ENCODE peak calls at places on chromosomes 3 and 15, in six cellular contexts. P is GM23338, C is HL-60, U is Panc1, Y is HCT116, R is HepG2. M is an unnamed sample.

GRCh38 chr3:190173426-190173825 is 52.7 kb upstream of the P3H2 start:
- DNase-seq in P (no peak), C (no peak), U (no peak), Y (no peak), R (no peak), M (no peak)

GRCh38 chr3:39657775-39658174 is 151.6 kb upstream of the MYRIP start:
- DNase-seq in P (no peak), C (no peak), U (no peak), Y (no peak), R (no peak), M (no peak)

GRCh38 chr3:126468028-126468891 is 7.4 kb downstream of the ZXDC start:
- DNase-seq in P (no peak), C (peak), U (no peak), Y (no peak), R (no peak), M (no peak)

GRCh38 chr3:144770813-144771400 is 799.3 kb downstream of the DIPK2A start:
- DNase-seq in P (peak), C (no peak), U (no peak), Y (peak), R (peak), M (peak)

GRCh38 chr3:132521921-132522320 is 75.1 kb upstream of the ACKR4 start:
- DNase-seq in P (no peak), C (no peak), U (no peak), Y (no peak), R (no peak), M (no peak)

GRCh38 chr15:31276596-31277298 is 49.9 kb upstream of the KLF13 start:
- DNase-seq in P (no peak), C (no peak), U (no peak), Y (no peak), R (no peak), M (no peak)

GRCh38 chr15:66293085-66293418 is 316 bp upstream of the DIS3L start:
- DNase-seq in P (no peak), C (no peak), U (no peak), Y (no peak), R (no peak), M (no peak)

GRCh38 chr3:23944861-23945652 is at the start of gene NR1D2:
- DNase-seq in P (peak), C (peak), U (no peak), Y (peak), R (peak), M (peak)

GRCh38 chr15:63238796-63239195 is 38.6 kb upstream of the APH1B start:
- DNase-seq in P (no peak), C (no peak), U (no peak), Y (no peak), R (no peak), M (no peak)

GRCh38 chr3:171824076-171824475 is 13.8 kb upstream of the PLD1 start:
- DNase-seq in P (no peak), C (no peak), U (no peak), Y (no peak), R (no peak), M (no peak)

GRCh38 chr3:20111836-20112235 is 71.6 kb downstream of the KAT2B start:
- DNase-seq in P (peak), C (no peak), U (peak), Y (peak), R (no peak), M (peak)

GRCh38 chr15:70062321-70062956 is 35.3 kb downstream of the TLE3 start:
- DNase-seq in P (no peak), C (no peak), U (no peak), Y (no peak), R (no peak), M (no peak)

GRCh38 chr3:178802993-178803693 is 266.9 kb downstream of the KCNMB2 start:
- DNase-seq in P (no peak), C (no peak), U (no peak), Y (no peak), R (no peak), M (no peak)

GRCh38 chr3:139774570-139775302 is 97.0 kb upstream of the NMNAT3 start:
- DNase-seq in P (peak), C (no peak), U (no peak), Y (no peak), R (no peak), M (no peak)

GRCh38 chr3:129608087-129608935 is 1.8 kb upstream of the PLXND1 start:
- DNase-seq in P (peak), C (no peak), U (no peak), Y (no peak), R (no peak), M (peak)

GRCh38 chr3:151228291-151229125 is 25.5 kb upstream of the GPR171 start:
- DNase-seq in P (no peak), C (no peak), U (no peak), Y (no peak), R (peak), M (peak)

GRCh38 chr3:170240671-170241070 is 18.4 kb downstream of the PRKCI start:
- DNase-seq in P (no peak), C (no peak), U (no peak), Y (no peak), R (no peak), M (no peak)

GRCh38 chr15:36959746-36960145 is 140.6 kb downstream of the MEIS2 start:
- DNase-seq in P (no peak), C (no peak), U (no peak), Y (no peak), R (no peak), M (no peak)

GRCh38 chr15:34114215-34114614 is 12.3 kb downstream of the PGBD4 start:
- DNase-seq in P (no peak), C (no peak), U (no peak), Y (no peak), R (no peak), M (no peak)
- TF ChIP-seq REST in P (no peak), C (no peak), U (no peak), Y (no peak), R (no peak), M (no peak)

DNA sequence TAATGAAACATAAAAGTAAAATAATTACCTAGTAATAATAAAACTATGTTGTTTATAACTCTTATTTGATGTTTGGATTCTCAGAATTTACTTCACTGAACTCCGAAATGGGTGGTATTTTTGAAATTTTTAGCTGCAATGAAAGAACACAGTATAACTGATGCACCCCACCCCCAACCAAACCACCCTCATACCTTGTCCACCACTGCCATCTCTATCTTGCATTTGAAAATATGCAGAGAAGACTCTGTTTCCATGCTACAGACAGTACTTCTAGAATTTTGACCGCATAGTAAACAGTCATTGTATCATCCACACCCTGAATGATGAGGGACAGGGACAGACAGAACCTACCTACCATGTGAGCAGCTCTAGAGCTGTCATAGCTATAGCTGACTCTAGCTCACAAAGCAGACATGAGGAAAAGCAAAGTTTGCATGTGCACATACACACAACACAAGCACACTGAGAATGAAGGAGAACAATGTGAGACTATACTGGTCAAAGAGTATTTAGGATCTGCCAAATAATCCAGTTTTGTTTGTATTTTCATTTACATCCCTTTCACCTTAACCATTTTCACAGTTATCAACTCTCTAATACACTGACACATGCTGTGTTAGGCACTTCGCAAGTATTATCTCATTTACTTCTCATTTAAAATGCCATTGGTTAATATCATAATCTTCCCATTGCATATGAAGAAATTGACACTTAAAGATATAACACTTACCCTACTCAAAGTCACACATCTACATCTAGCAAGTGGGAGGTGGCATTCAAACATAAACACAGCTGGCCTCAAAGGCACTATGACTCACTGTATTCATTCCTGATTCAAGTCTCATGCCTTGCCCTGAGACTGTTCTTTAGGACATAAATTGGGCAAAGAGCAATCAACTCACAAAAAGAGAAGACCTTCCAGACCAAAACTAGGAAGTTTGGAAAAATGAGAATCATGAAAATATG is 1014.7 kb upstream of the CFAP20DC start:
- DNase-seq in P (no peak), C (no peak), U (no peak), Y (no peak), R (no peak), M (no peak)
- TF ChIP-seq REST in P (no peak), C (no peak), U (no peak), Y (no peak), R (no peak), M (no peak)

DNA sequence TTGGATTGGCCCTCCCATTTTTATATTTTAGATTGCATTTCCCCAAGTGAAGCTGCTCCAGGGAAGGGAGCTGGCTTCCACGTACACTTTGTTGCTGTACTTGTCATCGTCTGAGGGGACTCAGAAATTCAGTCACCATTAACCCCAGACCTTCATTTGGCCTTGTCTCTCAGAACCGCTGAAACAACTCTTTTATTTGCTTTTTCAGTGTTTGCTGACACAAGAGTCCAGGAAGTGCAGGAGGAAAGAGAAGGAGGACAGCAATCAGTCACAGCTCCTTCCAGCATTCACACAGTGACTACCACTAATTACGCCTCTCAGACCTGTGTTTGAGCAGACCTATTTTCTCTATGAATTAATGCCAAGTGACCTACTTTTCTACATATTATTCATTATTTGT is 276.5 kb downstream of the TBL1XR1 start:
- DNase-seq in P (no peak), C (no peak), U (no peak), Y (no peak), R (peak), M (no peak)
- TF ChIP-seq REST in P (no peak), C (no peak), U (no peak), Y (no peak), R (no peak), M (no peak)

GRCh38 chr3:157838457-157838856 is 267.8 kb downstream of the SHOX2 start:
- DNase-seq in P (no peak), C (no peak), U (no peak), Y (no peak), R (no peak), M (no peak)

GRCh38 chr3:157836022-157836421 is 270.2 kb downstream of the SHOX2 start:
- DNase-seq in P (no peak), C (no peak), U (no peak), Y (no peak), R (no peak), M (no peak)

GRCh38 chr3:157830865-157831264 is 275.4 kb downstream of the SHOX2 start:
- DNase-seq in P (no peak), C (no peak), U (no peak), Y (no peak), R (no peak), M (no peak)

GRCh38 chr3:157837341-157837740 is 268.9 kb downstream of the SHOX2 start:
- DNase-seq in P (no peak), C (no peak), U (no peak), Y (no peak), R (no peak), M (no peak)

DNA sequence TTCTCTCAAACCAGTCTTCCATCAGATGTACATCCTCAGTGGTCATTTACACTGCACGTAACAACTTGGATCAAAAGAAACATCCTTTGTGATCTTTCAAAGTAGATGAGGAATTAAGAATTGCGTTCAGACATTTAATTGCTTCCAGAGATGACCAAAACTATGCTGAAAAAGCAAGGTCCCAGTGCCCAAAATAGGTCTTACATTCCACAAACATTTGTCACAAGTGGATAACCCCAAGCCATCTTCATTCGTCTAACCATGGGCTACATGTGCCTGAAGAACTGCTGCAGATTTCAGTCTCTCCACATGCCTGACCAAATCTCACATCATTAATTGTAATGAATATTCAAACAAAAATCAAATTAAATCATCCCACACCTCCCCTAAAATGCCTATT is 273.6 kb downstream of the SHOX2 start:
- DNase-seq in P (no peak), C (no peak), U (no peak), Y (no peak), R (no peak), M (no peak)
- TF ChIP-seq REST in P (no peak), C (no peak), U (no peak), Y (no peak), R (no peak), M (no peak)

GRCh38 chr3:51982352-51982837 is 940 bp upstream of the ACY1 start:
- DNase-seq in P (peak), C (no peak), U (no peak), Y (peak), R (peak), M (peak)
- TF ChIP-seq REST in P (no peak), C (no peak), U (no peak), Y (no peak), R (no peak), M (no peak)

M was measured in A549.